ENCODE peak calls at places on chromosomes 13 and 19, in ten cellular contexts. H is esophagus squamous epithelium, U is AG09309, I is cardiac muscle cell, Q is AG04449, D is spleen, L is AG04450, M is psoas muscle, Y is cardiac fibroblast, X is fibroblast of lung. E is an unnamed sample.

GRCh38 chr13:53159439-53159838 is 130.8 kb downstream of the OLFM4 start:
- DNase-seq in H (no peak), U (no peak), I (no peak), Q (no peak), D (no peak), L (no peak), M (no peak), Y (no peak), X (no peak), E (no peak)

GRCh38 chr13:52428295-52428694 is 22.1 kb downstream of the VPS36 start:
- DNase-seq in H (no peak), U (no peak), I (no peak), Q (no peak), D (no peak), L (peak), M (no peak), Y (peak), X (no peak), E (no peak)

GRCh38 chr13:29547135-29547534 is 48.4 kb downstream of the SLC7A1 start:
- DNase-seq in H (no peak), U (no peak), I (no peak), Q (no peak), D (no peak), L (no peak), M (no peak), Y (peak), X (peak), E (no peak)

GRCh38 chr13:30346159-30346788 is 38.9 kb upstream of the KATNAL1 start:
- DNase-seq in H (no peak), U (no peak), I (no peak), Q (no peak), D (peak), L (no peak), M (no peak), Y (no peak), X (no peak), E (no peak)

GRCh38 chr13:107864543-107865460 is 350.5 kb downstream of the LIG4 start:
- DNase-seq in H (no peak), U (no peak), I (peak), Q (no peak), D (no peak), L (peak), M (no peak), Y (peak), X (peak), E (no peak)

GRCh38 chr19:932647-933552 is 7.1 kb downstream of the ARID3A start:
- DNase-seq in H (no peak), U (peak), I (peak), Q (peak), D (peak), L (peak), M (peak), Y (peak), X (peak), E (peak)

GRCh38 chr13:43196171-43196611 is 172.8 kb downstream of the DNAJC15 start:
- DNase-seq in H (no peak), U (no peak), I (peak), Q (no peak), D (no peak), L (no peak), M (peak), Y (peak), X (peak), E (peak)

GRCh38 chr13:57629821-57630235 is 1.7 kb upstream of the PCDH17 start:
- DNase-seq in H (no peak), U (no peak), I (peak), Q (no peak), D (peak), L (no peak), M (peak), Y (peak), X (peak), E (peak)

DNA sequence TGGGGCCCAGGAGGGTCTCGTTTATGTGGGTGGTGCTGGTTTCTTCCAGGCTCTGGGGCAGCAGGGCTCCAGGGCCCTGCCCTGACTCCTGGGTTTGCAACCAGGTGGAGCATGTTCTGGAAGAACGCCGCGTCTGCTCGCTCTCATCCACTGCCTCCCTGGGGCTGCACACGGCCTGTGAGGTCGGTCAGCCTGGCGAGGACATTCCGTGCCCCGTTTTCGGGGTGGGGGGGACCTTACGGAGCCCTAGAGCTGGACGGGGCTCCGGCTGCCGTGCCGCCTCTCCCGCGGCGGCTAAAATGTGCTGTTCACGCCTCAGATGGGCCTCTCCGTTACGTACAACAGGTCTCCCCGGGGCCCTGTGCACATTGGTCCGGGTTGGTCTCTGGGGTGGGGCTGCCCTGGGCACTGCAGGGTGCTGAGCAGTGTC is 3.3 kb downstream of the GNA11 start:
- DNase-seq in H (no peak), U (no peak), I (no peak), Q (no peak), D (peak), L (no peak), M (no peak), Y (no peak), X (no peak), E (no peak)
- H3K4me3 ChIP-seq in H (peak), U (no peak), I (no peak), Q (no peak), D (no peak), L (no peak), M (peak), Y (peak), X (peak), E (peak)

GRCh38 chr13:109220631-109221030 is 565.8 kb downstream of the IRS2 start:
- DNase-seq in H (no peak), U (no peak), I (no peak), Q (no peak), D (no peak), L (no peak), M (no peak), Y (no peak), X (no peak), E (no peak)

GRCh38 chr13:109226631-109227030 is 559.8 kb downstream of the IRS2 start:
- DNase-seq in H (no peak), U (peak), I (no peak), Q (no peak), D (no peak), L (no peak), M (no peak), Y (no peak), X (no peak), E (no peak)

GRCh38 chr13:109228211-109228610 is 558.2 kb downstream of the IRS2 start:
- DNase-seq in H (no peak), U (no peak), I (no peak), Q (no peak), D (no peak), L (no peak), M (no peak), Y (no peak), X (no peak), E (no peak)

GRCh38 chr13:109227344-109227940 is 558.9 kb downstream of the IRS2 start:
- DNase-seq in H (no peak), U (no peak), I (no peak), Q (no peak), D (no peak), L (no peak), M (no peak), Y (no peak), X (no peak), E (no peak)

DNA sequence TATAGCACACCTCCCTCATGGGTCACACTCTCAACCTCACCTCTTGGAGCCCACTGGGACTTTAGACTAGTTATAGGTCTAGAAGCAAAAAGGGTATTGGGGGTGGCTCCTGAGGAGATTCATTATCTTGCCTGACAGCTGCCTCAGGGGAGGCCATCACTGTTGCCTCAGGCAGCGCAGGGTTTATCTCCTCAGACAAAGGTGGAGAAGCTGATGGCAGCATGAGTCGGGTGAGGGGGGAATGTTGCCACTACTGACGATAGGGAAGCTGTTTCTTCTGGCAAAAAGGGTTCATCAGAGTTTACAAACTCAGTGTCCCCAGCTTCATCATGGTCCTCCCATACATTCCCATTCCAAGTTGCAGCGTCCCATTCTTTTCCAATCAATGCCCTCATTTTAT is 562.4 kb downstream of the IRS2 start:
- DNase-seq in H (no peak), U (no peak), I (no peak), Q (no peak), D (no peak), L (no peak), M (no peak), Y (no peak), X (no peak), E (no peak)
- H3K4me3 ChIP-seq in H (no peak), U (no peak), I (no peak), Q (no peak), D (no peak), L (no peak), M (no peak), Y (no peak), X (no peak), E (no peak)

DNA sequence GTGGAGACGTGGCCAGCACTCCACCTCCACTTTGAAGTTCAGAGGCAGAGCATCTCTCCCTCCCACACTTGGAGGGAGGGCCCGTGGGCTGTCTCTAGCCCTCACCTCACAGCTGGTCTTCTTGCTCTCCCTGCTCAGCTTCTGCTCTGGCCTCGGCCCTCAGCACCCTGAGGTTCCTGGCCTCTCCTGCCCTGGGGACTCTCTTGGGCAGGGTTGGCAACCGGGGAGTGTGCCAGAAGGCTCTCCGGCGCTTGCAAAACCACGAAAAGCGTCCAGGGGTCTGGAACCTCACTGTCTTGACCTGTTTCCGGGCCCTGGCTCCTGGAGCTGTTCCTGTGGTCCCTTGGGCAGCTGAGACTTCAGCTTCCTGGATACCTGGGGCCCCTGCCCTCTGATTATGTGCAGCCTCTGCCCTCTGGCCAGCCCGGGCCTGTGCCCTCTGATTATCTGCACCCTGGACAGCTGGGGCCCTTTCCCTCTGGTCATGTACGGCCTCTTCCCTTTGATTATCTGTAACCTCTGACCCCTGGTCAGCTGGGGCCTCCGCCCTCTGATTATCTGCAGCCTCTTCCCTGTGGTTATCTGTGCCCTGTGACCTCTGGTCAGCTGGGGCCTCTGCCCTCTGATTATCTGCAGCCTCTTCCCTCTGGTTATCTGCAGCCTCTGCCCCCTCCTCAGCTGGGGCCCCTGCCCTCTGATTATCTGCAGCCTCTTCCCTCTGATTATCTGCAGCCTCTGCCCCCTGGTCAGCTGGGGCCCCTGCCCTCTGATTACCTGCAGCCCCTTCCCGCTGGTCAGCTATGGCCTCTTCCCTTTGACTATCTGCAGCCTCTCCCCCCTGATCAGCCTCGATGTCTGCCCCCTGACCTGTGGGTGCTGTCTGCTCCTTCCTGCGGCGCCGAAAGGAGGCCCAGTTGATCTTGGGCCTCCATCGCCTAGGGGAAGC is 2.0 kb downstream of the CCDC8 start:
- DNase-seq in H (no peak), U (no peak), I (no peak), Q (no peak), D (no peak), L (no peak), M (no peak), Y (no peak), X (no peak), E (no peak)
- H3K4me3 ChIP-seq in H (peak), U (peak), I (peak), Q (peak), D (peak), L (peak), M (peak), Y (peak), X (peak), E (peak)

GRCh38 chr19:54281008-54281728 is at the start of gene LILRB2:
- DNase-seq in H (no peak), U (no peak), I (no peak), Q (no peak), D (no peak), L (no peak), M (no peak), Y (no peak), X (no peak), E (peak)
- H3K4me3 ChIP-seq in H (peak), U (no peak), I (no peak), Q (no peak), D (peak), L (no peak), M (peak), Y (no peak), X (no peak), E (no peak)

GRCh38 chr19:34844254-34844653 is 71.2 kb upstream of the ZNF599 start:
- DNase-seq in H (no peak), U (no peak), I (no peak), Q (no peak), D (no peak), L (no peak), M (no peak), Y (no peak), X (no peak), E (no peak)
- H3K4me3 ChIP-seq in H (no peak), U (no peak), I (no peak), Q (no peak), D (no peak), L (no peak), M (no peak), Y (no peak), X (no peak), E (no peak)

GRCh38 chr13:91776650-91777193 is 378.3 kb downstream of the GPC5 start:
- DNase-seq in H (no peak), U (no peak), I (no peak), Q (no peak), D (no peak), L (no peak), M (no peak), Y (no peak), X (no peak), E (no peak)
- H3K4me3 ChIP-seq in H (no peak), U (no peak), I (no peak), Q (no peak), D (no peak), L (no peak), M (no peak), Y (no peak), X (no peak), E (no peak)

GRCh38 chr13:101451641-101452040 is 834 bp upstream of the ITGBL1 start:
- DNase-seq in H (no peak), U (no peak), I (no peak), Q (no peak), D (no peak), L (no peak), M (no peak), Y (no peak), X (peak), E (no peak)
- H3K4me3 ChIP-seq in H (no peak), U (no peak), I (no peak), Q (no peak), D (no peak), L (no peak), M (no peak), Y (no peak), X (no peak), E (no peak)

GRCh38 chr19:7658219-7658686 is 10.6 kb upstream of the RETN start:
- DNase-seq in H (no peak), U (no peak), I (no peak), Q (no peak), D (no peak), L (no peak), M (no peak), Y (no peak), X (no peak), E (no peak)
- H3K4me3 ChIP-seq in H (no peak), U (no peak), I (no peak), Q (no peak), D (no peak), L (no peak), M (no peak), Y (no peak), X (no peak), E (no peak)

DNA sequence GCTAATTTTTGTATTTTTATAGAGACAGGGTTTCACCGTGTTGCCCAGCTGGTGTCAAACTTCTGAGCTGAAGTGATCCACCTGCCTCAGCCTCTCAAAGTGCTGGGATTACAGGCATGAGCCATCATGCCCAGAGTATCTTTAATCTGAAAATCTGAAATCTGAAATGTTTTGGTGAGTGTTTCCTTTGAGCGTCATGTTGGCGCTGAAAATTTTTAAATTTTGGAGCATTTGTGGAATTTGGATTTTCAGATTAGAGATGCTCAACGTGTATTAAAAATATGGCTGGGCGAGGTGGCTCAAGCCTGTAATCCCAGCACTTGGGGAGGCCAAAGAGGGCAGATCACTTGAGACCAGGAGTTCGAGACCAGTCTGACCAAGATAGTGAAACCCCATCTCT is 5.1 kb upstream of the CPAMD8 start:
- DNase-seq in H (no peak), U (no peak), I (no peak), Q (no peak), D (no peak), L (no peak), M (no peak), Y (no peak), X (no peak), E (no peak)
- H3K4me3 ChIP-seq in H (no peak), U (no peak), I (no peak), Q (no peak), D (no peak), L (no peak), M (no peak), Y (no peak), X (no peak), E (no peak)

GRCh38 chr19:11421607-11422098 is 2.5 kb upstream of the RGL3 start:
- DNase-seq in H (no peak), U (no peak), I (peak), Q (no peak), D (peak), L (no peak), M (peak), Y (no peak), X (no peak), E (no peak)
- H3K4me3 ChIP-seq in H (peak), U (no peak), I (no peak), Q (no peak), D (peak), L (no peak), M (peak), Y (no peak), X (no peak), E (no peak)

E was measured in sigmoid colon.